ENCODE peak calls at places on chromosomes 7 and 10, in nine cellular contexts. N is vagina; K is AG08395; R is anterior cingulate cortex; D is CD8-positive, alpha-beta T cell; S is T-helper 2 cell; M is amniotic epithelial cell; W is NCI-H2171; X is fibroblast of mammary gland. O is an unnamed sample.

GRCh38 chr7:35544028-35544742 is 150.8 kb downstream of the HERPUD2 start:
- DNase-seq in K (no peak), X (no peak), M (no peak), W (no peak), S (no peak), N (peak), R (no peak), D (no peak), O (no peak)

GRCh38 chr10:62492012-62492869 is 118.1 kb downstream of the ZNF365 start:
- DNase-seq in N (no peak), M (peak), K (peak), X (peak), D (no peak), W (no peak), R (no peak), S (no peak), O (peak)

GRCh38 chr10:68732651-68733050 is 11.6 kb downstream of the CCAR1 start:
- DNase-seq in W (no peak), D (no peak), X (no peak), S (no peak), K (no peak), R (no peak), N (peak), M (no peak), O (no peak)

GRCh38 chr7:17142831-17143541 is 155.5 kb upstream of the AHR start:
- DNase-seq in W (no peak), M (peak), S (no peak), R (no peak), D (no peak), K (no peak), X (peak), N (no peak), O (no peak)

GRCh38 chr7:143049380-143049779 is 2.8 kb upstream of the OR6V1 start:
- DNase-seq in R (no peak), W (no peak), K (no peak), M (no peak), X (peak), S (no peak), N (no peak), D (no peak), O (no peak)

GRCh38 chr10:131154306-131155025 is 157.1 kb downstream of the TCERG1L start:
- DNase-seq in S (no peak), R (no peak), D (no peak), W (no peak), X (no peak), M (no peak), K (no peak), N (no peak), O (no peak)

GRCh38 chr10:100838986-100839385 is 73.8 kb upstream of the SLF2 start:
- DNase-seq in M (no peak), D (no peak), R (no peak), K (no peak), S (no peak), N (no peak), X (no peak), W (no peak), O (no peak)

GRCh38 chr10:113069595-113069994 is 119.5 kb downstream of the TCF7L2 start:
- DNase-seq in W (no peak), K (no peak), X (no peak), S (no peak), D (no peak), R (no peak), N (no peak), M (peak), O (peak)

GRCh38 chr7:105776068-105776790 is 100.2 kb downstream of the ATXN7L1 start:
- DNase-seq in W (no peak), X (peak), S (no peak), R (no peak), D (no peak), K (peak), M (peak), N (no peak), O (peak)

GRCh38 chr7:11376549-11376948 is 402.9 kb downstream of the PHF14 start:
- DNase-seq in S (no peak), M (no peak), K (no peak), W (no peak), N (no peak), D (no peak), X (no peak), R (no peak), O (peak)

GRCh38 chr7:99167072-99167471 is 23.2 kb upstream of the SMURF1 start:
- DNase-seq in X (no peak), M (no peak), R (no peak), K (no peak), S (no peak), W (no peak), N (no peak), D (no peak), O (no peak)

GRCh38 chr7:42566981-42567510 is 330.0 kb upstream of the GLI3 start:
- DNase-seq in R (no peak), W (no peak), S (no peak), K (peak), N (no peak), D (no peak), M (no peak), X (no peak), O (no peak)

O was measured in RCC 7860.